ENCODE peak calls at places on chromosomes 5 and 9, in four cellular contexts. F is left ventricle myocardium inferior, P is adrenal gland, I is A549. C is an unnamed sample.

GRCh38 chr5:77086611-77087483 is at the start of gene ZBED3:
- DNase-seq in P (peak; percentile 74), F (peak; percentile 61), I (peak; percentile 89), C (peak; percentile 86)

GRCh38 chr5:16687898-16688297 is 71.1 kb upstream of the RETREG1 start:
- DNase-seq in F (no peak), I (no peak), P (no peak), C (no peak)

GRCh38 chr9:123929177-123929869 is 603 bp downstream of the DENND1A start:
- DNase-seq in F (peak; percentile 17), I (no peak), P (peak; percentile 38), C (peak; percentile 16)

GRCh38 chr5:169705322-169705721 is 68.2 kb downstream of the DOCK2 start:
- DNase-seq in P (no peak), F (no peak), I (no peak), C (no peak)

GRCh38 chr9:125258832-125259534 is 2.6 kb upstream of the GAPVD1 start:
- DNase-seq in I (no peak), F (no peak), P (no peak), C (no peak)

GRCh38 chr9:121360975-121361374 is 9.1 kb downstream of the STOM start:
- DNase-seq in F (no peak), I (no peak), P (no peak), C (peak; percentile 41)

GRCh38 chr9:127835930-127836586 is 18.4 kb downstream of the ENG start:
- DNase-seq in P (no peak), I (no peak), F (no peak), C (no peak)

GRCh38 chr5:9168791-9169611 is 376.9 kb downstream of the SEMA5A start:
- DNase-seq in P (no peak), F (no peak), I (no peak), C (peak; percentile 59)

GRCh38 chr9:93020785-93021670 is 37.5 kb upstream of the SUSD3 start:
- DNase-seq in P (no peak), F (no peak), I (no peak), C (no peak)

GRCh38 chr5:74337252-74338100 is 303.1 kb downstream of the ENC1 start:
- DNase-seq in P (no peak), F (no peak), I (no peak), C (no peak)

GRCh38 chr5:108700928-108701327 is 46.8 kb upstream of the FER start:
- DNase-seq in P (no peak), F (no peak), I (no peak), C (no peak)

GRCh38 chr5:154899107-154899816 is 38.7 kb downstream of the GEMIN5 start:
- DNase-seq in P (no peak), I (no peak), F (no peak), C (no peak)

GRCh38 chr5:84393969-84394368 is 9.3 kb upstream of the EDIL3 start:
- DNase-seq in I (peak; percentile 42), F (no peak), P (no peak), C (peak; percentile 71)

GRCh38 chr5:10317825-10318682 is 10.4 kb upstream of the CMBL start:
- DNase-seq in P (no peak), I (no peak), F (no peak), C (peak; percentile 34)

GRCh38 chr9:14071484-14071883 is 242.5 kb downstream of the NFIB start:
- DNase-seq in I (no peak), P (no peak), F (no peak), C (no peak)

GRCh38 chr5:175096469-175097185 is 347.4 kb downstream of the DRD1 start:
- DNase-seq in F (no peak), P (peak; percentile 75), I (no peak), C (peak; percentile 9)

GRCh38 chr9:130128251-130128650 is 44.0 kb upstream of the NCS1 start:
- DNase-seq in I (no peak), F (no peak), P (no peak), C (no peak)

GRCh38 chr9:32398207-32398606 is 13.8 kb downstream of the ACO1 start:
- DNase-seq in P (no peak), F (no peak), I (no peak), C (peak; percentile 11)

GRCh38 chr9:32399110-32399815 is 14.8 kb downstream of the ACO1 start:
- DNase-seq in P (no peak), I (no peak), F (no peak), C (no peak)

GRCh38 chr9:32394381-32395049 is 10.1 kb downstream of the ACO1 start:
- DNase-seq in I (no peak), F (no peak), P (no peak), C (peak; percentile 6)

GRCh38 chr9:32401471-32401870 is 17.0 kb downstream of the ACO1 start:
- DNase-seq in P (no peak), F (no peak), I (no peak), C (no peak)

GRCh38 chr9:32395483-32396216 is 11.2 kb downstream of the ACO1 start:
- DNase-seq in F (peak; percentile 29), I (peak; percentile 31), P (peak; percentile 70), C (peak; percentile 92)
- TF ChIP-seq CTCF in F (peak; percentile 40), I (no peak), P (peak; percentile 9), C (no peak)

DNA sequence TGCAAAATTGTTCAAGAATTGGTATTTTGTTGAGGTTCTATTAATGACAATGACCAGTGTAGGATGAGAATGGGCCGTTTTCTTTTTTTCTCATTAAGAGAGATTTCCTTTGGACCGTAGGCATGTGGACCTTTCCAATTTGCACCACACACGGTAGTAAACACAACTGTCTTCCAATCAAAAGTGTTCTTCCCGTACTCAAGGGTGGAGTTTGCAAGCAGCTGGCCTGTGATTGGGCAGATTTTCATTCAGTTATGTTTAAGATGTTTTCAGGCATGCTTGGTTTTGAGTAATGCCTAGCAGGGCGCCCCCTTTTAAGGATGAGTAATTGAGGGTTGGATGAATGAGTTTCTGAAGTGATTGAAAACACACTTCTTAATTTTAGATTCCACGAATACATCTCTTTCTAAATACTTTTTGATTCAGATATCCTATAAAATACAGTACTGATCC is 2.5 kb downstream of the KDM3B start:
- DNase-seq in I (peak; percentile 86), F (no peak), P (peak; percentile 43), C (peak; percentile 86)
- TF ChIP-seq CTCF in I (no peak), F (no peak), P (no peak), C (no peak)

GRCh38 chr9:34016149-34016548 is 32.5 kb downstream of the UBAP2 start:
- DNase-seq in P (no peak), I (no peak), F (no peak), C (no peak)

DNA sequence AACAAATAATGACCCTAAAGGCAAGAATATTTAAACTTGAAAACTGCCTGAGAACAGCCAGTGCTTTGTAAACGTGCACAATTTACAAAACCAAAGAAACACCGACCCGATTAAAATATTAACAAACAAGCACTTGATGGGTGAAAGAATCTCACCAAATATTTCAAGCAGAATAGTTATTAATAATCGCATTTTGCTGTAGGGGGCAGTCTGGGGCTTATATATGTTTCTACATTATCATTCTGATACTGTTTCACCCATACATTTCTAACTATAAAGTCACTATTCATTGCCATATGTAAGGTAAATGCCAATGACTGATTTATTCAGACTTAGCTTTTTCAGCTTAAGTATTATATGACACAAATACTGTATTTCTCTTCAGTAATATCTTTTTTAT is 37.7 kb downstream of the UBAP2 start:
- DNase-seq in I (peak; percentile 23), F (no peak), P (no peak), C (peak; percentile 22)
- TF ChIP-seq CTCF in I (peak; percentile 52), F (peak; percentile 51), P (peak; percentile 20), C (peak; percentile 29)

DNA sequence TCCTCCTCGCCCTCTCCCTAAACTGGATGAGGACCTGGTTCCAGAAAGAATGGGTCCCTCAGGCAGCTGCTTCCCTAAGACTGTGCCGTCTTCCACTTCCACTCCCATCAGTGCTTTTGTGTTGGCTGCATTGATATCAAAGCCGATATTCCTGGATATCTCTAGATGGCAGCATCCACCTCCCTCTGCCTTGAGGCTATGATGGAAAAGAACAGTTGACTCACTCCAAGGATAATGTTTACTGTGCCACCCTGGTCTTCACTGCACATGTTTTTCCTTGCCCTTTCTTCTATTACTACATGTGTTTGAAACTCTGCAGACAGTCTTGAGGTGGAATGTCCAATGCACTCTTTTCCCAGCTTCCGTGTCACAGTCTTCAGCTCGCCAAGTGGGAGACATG is 211.6 kb downstream of the MAST4 start:
- DNase-seq in F (no peak), P (peak; percentile 62), I (peak; percentile 73), C (peak; percentile 84)
- TF ChIP-seq CTCF in F (peak; percentile 54), P (peak; percentile 53), I (peak; percentile 78), C (peak; percentile 56)

DNA sequence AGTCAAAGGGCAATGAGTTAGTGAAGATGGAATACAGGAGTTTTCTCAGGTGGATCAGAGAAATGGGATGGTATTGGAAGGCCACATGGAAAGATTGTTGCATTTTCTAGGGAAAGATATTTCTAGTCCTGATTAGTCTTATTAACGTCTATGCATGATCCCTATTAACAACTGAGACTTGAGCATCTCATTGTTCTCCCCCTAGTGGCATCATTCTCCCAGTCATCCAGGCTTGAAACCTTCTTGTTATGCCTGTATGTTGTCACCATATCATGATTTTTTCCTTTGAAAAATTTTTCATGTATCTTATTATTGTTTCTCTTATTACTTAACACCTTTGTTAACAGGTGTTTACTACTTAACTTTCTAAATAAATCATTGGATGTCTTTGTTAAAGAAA is 34.4 kb downstream of the KIF2A start:
- DNase-seq in F (no peak), I (peak; percentile 53), P (no peak), C (peak; percentile 54)
- TF ChIP-seq CTCF in F (peak; percentile 41), I (peak; percentile 38), P (no peak), C (peak; percentile 39)